ENCODE peak calls at places on chromosomes 1 and 21, in four cellular contexts. S is mucosa of descending colon; J is CD8-positive, alpha-beta T cell; N is MM.1S. G is an unnamed sample. For H3K9me3, the result is how much of the 10 kb centered on the place peaks cover.

GRCh38 chr1:115377411-115377810 is 39.4 kb upstream of the NGF start:
- DNase-seq in S (no peak), J (no peak), N (no peak), G (no peak)

GRCh38 chr1:218123968-218124367 is 161.1 kb upstream of the RRP15 start:
- DNase-seq in S (no peak), J (no peak), N (no peak), G (no peak)

GRCh38 chr1:20248954-20249612 is 41.6 kb upstream of the VWA5B1 start:
- DNase-seq in S (no peak), J (peak), N (peak), G (peak)

GRCh38 chr1:109837852-109838570 is 72.6 kb upstream of the CSF1 start:
- DNase-seq in S (no peak), J (no peak), N (no peak), G (no peak)

GRCh38 chr1:94543003-94543402 is 1.4 kb upstream of the F3 start:
- DNase-seq in S (no peak), J (no peak), N (no peak), G (no peak)

GRCh38 chr1:198756470-198756869 is 117.6 kb downstream of the PTPRC start:
- DNase-seq in S (no peak), J (no peak), N (peak), G (no peak)

GRCh38 chr1:200811704-200812103 is 61.1 kb upstream of the GPR25 start:
- DNase-seq in S (no peak), J (no peak), N (no peak), G (no peak)

GRCh38 chr1:156098782-156099181 is 15.7 kb upstream of the LMNA start:
- DNase-seq in S (no peak), J (no peak), N (no peak), G (no peak)

GRCh38 chr21:39392981-39393380 is 44.1 kb upstream of the HMGN1 start:
- DNase-seq in S (no peak), J (no peak), N (no peak), G (no peak)

GRCh38 chr21:35197191-35197590 is 148.1 kb upstream of the RUNX1 start:
- DNase-seq in S (no peak), J (no peak), N (no peak), G (no peak)

GRCh38 chr1:111217183-111217910 is 10.2 kb upstream of the CHI3L2 start:
- DNase-seq in S (no peak), J (no peak), N (no peak), G (peak)

GRCh38 chr1:156465747-156466365 is 34.7 kb downstream of the MEF2D start:
- DNase-seq in S (peak), J (no peak), N (no peak), G (peak)

GRCh38 chr1:81391100-81391828 is 409.5 kb upstream of the ADGRL2 start:
- DNase-seq in S (no peak), J (no peak), N (no peak), G (no peak)

GRCh38 chr21:29219165-29219770 is 79.5 kb upstream of the BACH1 start:
- DNase-seq in S (no peak), J (no peak), N (no peak), G (no peak)

GRCh38 chr1:5374176-5374575 is 618.0 kb downstream of the NPHP4 start:
- DNase-seq in S (no peak), J (no peak), N (no peak), G (no peak)

DNA sequence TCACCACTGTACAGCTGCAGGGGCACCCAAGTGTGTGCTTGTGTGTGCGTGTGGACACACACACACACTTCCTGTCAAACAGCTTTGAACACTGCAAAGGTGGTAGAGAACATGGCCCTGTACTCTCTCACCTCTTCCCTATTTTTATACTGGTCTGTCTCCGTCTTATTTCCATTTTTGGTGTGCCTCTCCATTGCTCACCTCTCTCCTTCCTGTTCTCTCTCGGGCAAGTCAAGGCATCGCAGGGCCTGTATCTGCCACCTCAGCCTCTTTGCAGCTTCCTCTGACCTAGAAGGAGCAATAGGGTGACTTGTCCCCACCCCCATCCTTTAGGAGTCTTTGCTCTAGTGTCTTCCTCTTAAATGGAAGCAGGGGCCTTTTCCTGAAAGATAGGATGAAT is 2.2 kb downstream of the SMCP start:
- DNase-seq in S (no peak), J (no peak), N (no peak), G (no peak)
- H3K9me3 ChIP-seq in S (under half), J (under half), N (under half), G (under half)

GRCh38 chr1:163824006-163824405 is 502.3 kb downstream of the NUF2 start:
- DNase-seq in S (no peak), J (no peak), N (no peak), G (no peak)

GRCh38 chr1:163820190-163820589 is 498.4 kb downstream of the NUF2 start:
- DNase-seq in S (no peak), J (no peak), N (no peak), G (no peak)

GRCh38 chr1:163822933-163823511 is 501.3 kb downstream of the NUF2 start:
- DNase-seq in S (no peak), J (no peak), N (no peak), G (no peak)

GRCh38 chr1:163821679-163822078 is 499.9 kb downstream of the NUF2 start:
- DNase-seq in S (no peak), J (no peak), N (no peak), G (no peak)

GRCh38 chr1:163820748-163821147 is 499.0 kb downstream of the NUF2 start:
- DNase-seq in S (no peak), J (no peak), N (no peak), G (no peak)
- TF ChIP-seq CTCF in S (no peak), J (no peak), N (peak), G (peak)

GRCh38 chr1:107139833-107140702 is 771 bp upstream of the NTNG1 start:
- DNase-seq in S (peak), J (no peak), N (no peak), G (peak)

GRCh38 chr1:107142370-107142668 is 1.5 kb downstream of the NTNG1 start:
- DNase-seq in S (no peak), J (no peak), N (no peak), G (no peak)

GRCh38 chr1:107138767-107139445 is 1.9 kb upstream of the NTNG1 start:
- DNase-seq in S (no peak), J (no peak), N (no peak), G (no peak)

GRCh38 chr1:107140703-107141490 is at the start of gene NTNG1:
- DNase-seq in S (peak), J (no peak), N (peak), G (peak)

DNA sequence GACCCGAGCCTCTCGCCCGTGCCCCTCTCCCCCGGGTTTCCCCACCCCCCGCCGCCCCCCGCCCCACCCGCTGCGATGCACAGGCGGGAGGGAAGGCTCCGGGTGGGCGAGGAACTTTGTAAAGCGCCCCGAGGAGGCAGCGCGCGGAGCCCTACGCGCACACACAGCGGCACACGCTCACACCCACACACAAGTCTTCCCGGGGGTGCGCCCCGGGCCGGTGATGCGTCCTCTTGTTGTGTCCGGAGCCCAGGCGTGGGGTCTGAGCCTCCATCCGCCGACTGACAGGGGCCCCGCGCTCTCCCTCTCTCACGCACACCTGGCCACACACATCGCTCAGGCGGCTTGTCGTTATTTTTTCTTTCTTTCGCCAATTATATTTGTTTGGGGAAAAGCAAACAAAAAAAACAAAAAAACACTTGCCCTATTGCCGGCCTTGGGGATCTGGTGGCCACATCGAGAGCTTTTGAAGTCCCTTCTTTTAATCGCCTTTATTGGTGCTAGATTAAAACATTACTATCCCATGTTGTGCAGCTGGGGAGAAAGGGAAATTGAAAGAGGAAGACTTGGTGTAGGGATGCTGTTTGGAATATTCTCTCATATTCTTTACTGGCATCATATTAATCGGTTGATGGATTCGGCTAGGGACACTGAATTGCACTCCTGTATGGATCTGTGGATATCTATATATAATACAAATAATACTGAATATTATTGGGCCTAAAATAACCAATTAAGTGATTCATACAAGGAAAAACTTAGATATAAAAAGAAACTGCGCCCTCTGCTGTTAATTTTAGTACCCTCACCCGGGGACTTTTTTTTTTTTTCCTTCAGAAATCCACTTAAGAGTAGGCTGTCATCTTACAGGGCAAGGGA is 891 bp downstream of the NTNG1 start:
- DNase-seq in S (peak), J (no peak), N (peak), G (peak)
- H3K9me3 ChIP-seq in S (under half), J (under half), N (under half), G (under half)

DNA sequence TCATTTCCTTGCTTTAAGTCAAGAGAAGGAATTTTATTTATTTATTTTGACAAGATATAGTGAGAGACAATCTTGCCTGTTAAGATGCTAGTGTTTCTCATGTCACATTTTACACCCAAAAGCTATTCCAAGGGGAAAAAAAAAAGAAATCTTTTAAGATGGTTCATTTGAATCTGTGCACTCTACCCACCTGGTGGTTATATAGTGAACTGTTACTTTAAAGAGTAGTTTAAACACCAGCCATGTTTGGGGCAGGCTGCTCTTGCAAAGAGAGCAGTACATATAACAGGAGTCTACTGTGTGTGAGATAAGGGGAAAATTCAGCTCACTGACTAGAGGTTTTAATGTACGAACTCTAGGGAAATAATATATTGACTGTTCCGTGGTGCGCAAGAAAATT is 3.3 kb upstream of the ELAVL4 start:
- DNase-seq in S (no peak), J (no peak), N (no peak), G (no peak)
- TF ChIP-seq CTCF in S (no peak), J (no peak), N (peak), G (peak)

GRCh38 chr1:112389689-112390088 is 6.3 kb upstream of the CTTNBP2NL start:
- DNase-seq in S (no peak), J (no peak), N (no peak), G (no peak)
- H3K9me3 ChIP-seq in S (under half), J (under half), N (under half), G (under half)

DNA sequence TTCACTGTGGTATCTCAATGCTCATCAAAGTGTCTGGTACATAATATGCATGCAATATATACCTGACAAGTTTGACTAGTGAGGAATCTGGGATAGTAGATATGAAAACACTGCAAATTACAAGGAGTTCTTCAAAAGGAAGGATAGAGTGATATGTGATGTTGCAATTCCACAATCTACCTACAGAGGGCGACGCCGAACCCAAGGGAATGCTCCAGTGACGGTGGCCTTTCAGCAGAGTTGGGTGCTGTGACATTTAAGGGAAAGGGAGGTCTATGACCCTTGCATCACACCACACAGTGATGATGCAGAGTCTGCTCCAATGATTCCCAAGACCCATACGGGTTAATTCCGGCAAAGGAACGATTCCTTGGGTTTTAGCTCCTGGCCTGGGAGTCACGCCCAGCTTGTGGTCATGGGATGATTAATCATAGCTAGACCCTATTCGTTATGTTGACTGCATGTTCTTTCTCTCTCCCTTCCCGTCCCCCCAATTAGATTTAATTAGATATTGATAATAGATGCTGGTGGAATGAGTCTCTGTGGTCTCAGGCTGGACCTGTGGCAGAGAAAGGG is 123.0 kb upstream of the IGSF21 start:
- DNase-seq in S (no peak), J (no peak), N (peak), G (peak)
- TF ChIP-seq CTCF in S (peak), J (peak), N (peak), G (peak)

GRCh38 chr1:49842596-49842995 is 181.2 kb downstream of the AGBL4 start:
- DNase-seq in S (no peak), J (no peak), N (no peak), G (no peak)
- H3K9me3 ChIP-seq in S (half or more), J (under half), N (under half), G (under half)

DNA sequence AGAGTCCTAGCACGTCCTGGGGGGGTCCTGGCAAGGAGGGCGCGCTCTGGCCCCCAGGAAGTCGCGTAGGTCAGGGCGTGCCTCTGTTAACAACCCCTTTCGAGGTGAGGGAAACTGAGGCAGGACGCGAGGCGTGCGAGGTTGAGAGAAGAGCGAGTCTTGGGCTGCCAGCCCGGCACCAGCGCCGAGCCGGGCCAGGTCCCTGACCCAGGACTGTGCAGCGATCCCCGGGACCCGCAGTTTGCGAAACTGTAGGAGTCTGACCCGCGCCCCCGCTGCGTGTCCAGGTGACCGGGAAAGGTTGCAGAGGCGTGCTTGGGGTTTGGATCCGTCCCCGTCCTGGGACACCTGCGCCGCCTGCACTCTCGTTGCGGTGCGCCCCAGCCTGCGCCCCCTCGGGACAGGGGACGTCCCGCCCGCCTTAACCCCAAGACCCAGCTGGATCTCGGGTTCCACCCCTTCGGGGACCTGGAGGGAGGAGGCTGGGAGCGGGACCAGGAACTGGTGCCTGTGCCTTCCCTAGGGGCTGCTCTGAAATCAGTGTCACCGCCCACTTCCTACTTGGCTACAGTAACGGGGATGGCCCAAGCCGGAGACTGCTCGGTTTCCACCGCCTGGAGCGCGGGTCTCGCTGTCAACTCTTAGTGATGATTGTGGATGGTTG is 493 bp downstream of the DISC1 start:
- DNase-seq in S (peak), J (no peak), N (no peak), G (no peak)
- TF ChIP-seq CTCF in S (no peak), J (no peak), N (no peak), G (no peak)

DNA sequence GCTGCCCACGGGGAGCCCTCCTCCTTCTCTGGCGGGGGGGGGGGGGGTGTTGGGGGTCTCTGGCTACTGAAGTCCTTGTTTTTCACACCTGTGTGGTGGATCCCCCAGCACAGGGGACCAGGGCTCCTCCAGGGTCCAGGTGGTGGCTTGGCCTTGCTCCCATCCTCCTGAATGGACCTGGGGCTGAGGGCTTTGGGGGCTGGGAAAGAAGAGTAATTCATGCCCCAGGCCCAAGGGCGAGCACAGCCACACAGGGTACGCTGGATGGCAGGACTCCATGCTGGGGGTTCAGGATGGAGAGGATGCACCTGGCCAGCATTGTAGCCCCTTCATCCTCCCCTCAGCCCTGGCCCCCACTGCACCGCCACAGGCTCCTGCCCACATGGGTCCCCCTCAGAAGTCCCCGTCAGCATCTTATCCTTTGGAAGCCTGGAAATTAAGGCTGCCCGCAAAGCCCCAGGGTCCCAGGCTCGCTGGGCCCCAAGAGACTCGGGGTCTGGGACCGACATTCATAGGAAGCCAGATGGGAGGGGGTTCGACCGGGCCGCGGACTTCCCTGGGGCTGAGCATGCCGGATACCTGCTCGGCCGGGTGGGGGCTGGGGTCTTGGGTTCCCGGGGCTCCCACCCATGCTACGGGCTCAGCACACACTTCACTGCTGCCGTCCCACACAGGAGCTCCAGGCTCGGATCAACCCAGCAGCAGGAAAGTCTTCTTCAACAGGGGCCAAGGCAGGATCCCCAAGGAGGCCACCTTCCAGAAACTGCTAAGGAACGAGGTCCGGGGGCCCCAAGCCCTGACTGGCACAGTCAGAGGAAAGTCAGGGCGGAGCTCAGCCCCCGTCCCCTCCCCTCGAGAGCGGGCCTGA is 49.0 kb upstream of the ACTRT2 start:
- DNase-seq in S (no peak), J (no peak), N (no peak), G (no peak)
- H3K9me3 ChIP-seq in S (under half), J (under half), N (under half), G (under half)

GRCh38 chr1:232578681-232579195 is 51.2 kb downstream of the SIPA1L2 start:
- DNase-seq in S (no peak), J (no peak), N (peak), G (peak)
- TF ChIP-seq CTCF in S (no peak), J (no peak), N (no peak), G (no peak)

G was measured in OCI-LY7.